ENCODE peak calls at places on chromosomes 16 and 17, in four cellular contexts. I is H9, G is H1, E is mesenchymal stem cell. H is an unnamed sample.

GRCh38 chr16:1159973-1160772 is 7.3 kb downstream of the CACNA1H start:
- DNase-seq in I (no peak), G (no peak), E (no peak), H (no peak)

GRCh38 chr17:82754297-82755208 is 2.7 kb downstream of the TBCD start:
- DNase-seq in I (peak), G (peak), E (no peak), H (peak)

GRCh38 chr17:81113158-81113724 is 52.1 kb upstream of the PVALEF start:
- DNase-seq in I (no peak), G (no peak), E (no peak), H (no peak)

GRCh38 chr17:73358668-73359067 is 46.9 kb upstream of the CDC42EP4 start:
- DNase-seq in I (no peak), G (no peak), E (no peak), H (no peak)

GRCh38 chr16:84765606-84766580 is 53.9 kb upstream of the CRISPLD2 start:
- DNase-seq in I (no peak), G (no peak), E (no peak), H (no peak)

GRCh38 chr16:57258910-57259475 is 13.9 kb downstream of the ARL2BP start:
- DNase-seq in I (no peak), G (no peak), E (no peak), H (no peak)

GRCh38 chr16:14522617-14523135 is 107.4 kb downstream of the PARN start:
- DNase-seq in I (no peak), G (no peak), E (no peak), H (no peak)

GRCh38 chr16:79599256-79599836 is 1.2 kb downstream of the MAF start:
- DNase-seq in I (peak), G (no peak), E (no peak), H (no peak)

GRCh38 chr17:21034350-21035235 is 8.2 kb downstream of the USP22 start:
- DNase-seq in I (no peak), G (no peak), E (peak), H (no peak)

GRCh38 chr17:78919816-78920516 is 5.2 kb downstream of the TIMP2 start:
- DNase-seq in I (peak), G (no peak), E (no peak), H (no peak)

GRCh38 chr17:72119963-72120877 is 600 bp upstream of the SOX9 start:
- DNase-seq in I (peak), G (no peak), E (peak), H (no peak)

DNA sequence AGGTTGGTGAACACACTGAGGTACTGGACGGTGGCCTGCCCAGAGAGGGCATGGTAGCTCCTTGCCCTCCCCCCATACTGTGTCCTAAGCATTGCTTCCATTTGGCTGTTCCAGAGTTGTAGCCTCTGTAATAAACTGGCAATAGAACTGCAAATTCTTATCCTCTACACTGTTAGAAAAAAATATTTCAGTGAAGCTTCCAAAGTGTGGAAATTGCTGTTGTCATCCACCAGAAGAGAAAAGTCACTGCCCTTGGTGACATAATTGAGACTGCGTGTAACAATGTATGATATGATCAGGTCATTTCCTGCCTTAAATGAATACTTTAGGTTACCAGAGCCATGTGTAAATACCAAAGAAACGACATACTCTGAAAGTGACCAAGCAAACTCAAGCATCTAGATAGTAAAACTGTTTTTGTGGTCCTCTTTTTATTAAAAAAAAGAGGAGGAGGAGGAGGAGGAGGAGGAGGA is 65.9 kb downstream of the CEP95 start:
- DNase-seq in I (no peak), G (no peak), E (peak), H (no peak)
- H3K4me2 ChIP-seq in I (no peak), G (no peak), E (no peak), H (no peak)

DNA sequence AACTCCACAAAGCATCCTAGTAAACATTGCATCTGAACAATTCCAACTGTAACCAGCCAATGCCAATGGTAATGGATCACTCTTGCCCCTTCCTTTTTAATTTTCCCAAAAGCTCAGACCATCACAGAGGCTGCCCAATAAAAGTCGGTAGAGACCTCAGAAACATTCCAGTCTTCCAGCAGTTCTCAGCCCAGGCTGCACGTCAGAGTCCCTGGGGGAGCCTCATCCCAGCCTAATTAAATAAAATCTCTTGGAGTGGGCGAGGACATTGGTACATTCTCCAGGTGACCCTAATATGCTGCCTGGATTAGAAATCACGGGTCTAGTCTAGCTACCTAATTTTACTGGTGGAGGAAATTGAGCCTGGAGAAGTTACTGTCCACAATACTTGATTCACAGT is 117.1 kb upstream of the MYOCD start:
- DNase-seq in I (no peak), G (no peak), E (no peak), H (no peak)
- H2BK15ac ChIP-seq in I (no peak), G (no peak), E (no peak), H (no peak)

GRCh38 chr16:81719993-81720392 is 59.1 kb upstream of the PLCG2 start:
- DNase-seq in I (no peak), G (no peak), E (no peak), H (no peak)
- H2BK12ac ChIP-seq in I (no peak), G (no peak), E (peak), H (no peak)

GRCh38 chr17:57273471-57273870 is 17.1 kb downstream of the MSI2 start:
- DNase-seq in I (no peak), G (no peak), E (no peak), H (no peak)
- H3K4me2 ChIP-seq in I (no peak), G (no peak), E (no peak), H (no peak)

GRCh38 chr16:86347090-86347489 is 163.2 kb upstream of the FOXF1 start:
- DNase-seq in I (no peak), G (no peak), E (no peak), H (no peak)

GRCh38 chr16:86349338-86349900 is 160.9 kb upstream of the FOXF1 start:
- DNase-seq in I (no peak), G (no peak), E (no peak), H (no peak)

GRCh38 chr16:86350289-86350688 is 160.0 kb upstream of the FOXF1 start:
- DNase-seq in I (no peak), G (no peak), E (no peak), H (no peak)

GRCh38 chr16:86346034-86346433 is 164.3 kb upstream of the FOXF1 start:
- DNase-seq in I (no peak), G (no peak), E (peak), H (no peak)

DNA sequence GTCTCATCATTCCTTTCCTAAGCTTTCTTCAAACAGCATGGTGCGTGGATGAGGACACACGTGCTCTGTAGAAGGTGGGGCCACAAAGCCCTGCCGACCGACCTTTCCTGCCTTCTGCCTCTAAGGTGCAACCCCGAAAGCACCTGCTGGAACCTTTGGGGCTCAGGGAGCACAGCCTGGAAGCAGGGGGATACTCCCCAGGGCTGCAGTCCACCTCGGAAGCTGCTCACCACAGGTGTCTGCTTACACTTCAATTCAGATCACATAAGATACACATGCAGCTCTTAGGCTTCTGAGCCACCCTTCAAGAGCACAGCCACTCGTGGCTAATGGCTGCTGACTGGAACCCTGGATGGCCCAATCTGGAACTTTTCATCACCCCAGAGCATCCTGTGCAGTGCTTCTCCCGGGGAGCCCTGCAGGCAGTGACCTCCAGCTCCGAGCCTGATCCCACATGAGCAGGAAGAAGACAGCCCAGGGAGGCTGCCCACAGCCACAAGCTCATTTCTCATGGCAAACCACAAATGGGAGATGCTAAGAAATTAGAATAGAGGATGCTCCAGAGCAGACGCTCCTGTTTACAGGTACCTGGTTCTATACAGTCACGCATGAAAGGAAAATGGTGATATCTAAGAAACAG is 162.3 kb upstream of the FOXF1 start:
- DNase-seq in I (no peak), G (no peak), E (no peak), H (no peak)
- H2BK15ac ChIP-seq in I (no peak), G (no peak), E (no peak), H (no peak)

GRCh38 chr17:28951991-28952975 is 965 bp upstream of the PHF12 start:
- DNase-seq in I (peak), G (peak), E (peak), H (peak)
- H2BK12ac ChIP-seq in I (no peak), G (peak), E (no peak), H (no peak)

GRCh38 chr17:45410144-45411091 is 22.3 kb downstream of the ARHGAP27 start:
- DNase-seq in I (no peak), G (no peak), E (no peak), H (no peak)

GRCh38 chr17:45409659-45410076 is 23.0 kb downstream of the ARHGAP27 start:
- DNase-seq in I (no peak), G (no peak), E (no peak), H (no peak)

GRCh38 chr17:45408611-45409421 is 23.9 kb downstream of the ARHGAP27 start:
- DNase-seq in I (no peak), G (no peak), E (no peak), H (no peak)

GRCh38 chr17:45413498-45413923 is 19.2 kb downstream of the ARHGAP27 start:
- DNase-seq in I (no peak), G (no peak), E (no peak), H (no peak)

GRCh38 chr17:45411348-45412105 is 21.1 kb downstream of the ARHGAP27 start:
- DNase-seq in I (no peak), G (no peak), E (no peak), H (no peak)
- H3K4me2 ChIP-seq in I (no peak), G (no peak), E (no peak), H (no peak)

DNA sequence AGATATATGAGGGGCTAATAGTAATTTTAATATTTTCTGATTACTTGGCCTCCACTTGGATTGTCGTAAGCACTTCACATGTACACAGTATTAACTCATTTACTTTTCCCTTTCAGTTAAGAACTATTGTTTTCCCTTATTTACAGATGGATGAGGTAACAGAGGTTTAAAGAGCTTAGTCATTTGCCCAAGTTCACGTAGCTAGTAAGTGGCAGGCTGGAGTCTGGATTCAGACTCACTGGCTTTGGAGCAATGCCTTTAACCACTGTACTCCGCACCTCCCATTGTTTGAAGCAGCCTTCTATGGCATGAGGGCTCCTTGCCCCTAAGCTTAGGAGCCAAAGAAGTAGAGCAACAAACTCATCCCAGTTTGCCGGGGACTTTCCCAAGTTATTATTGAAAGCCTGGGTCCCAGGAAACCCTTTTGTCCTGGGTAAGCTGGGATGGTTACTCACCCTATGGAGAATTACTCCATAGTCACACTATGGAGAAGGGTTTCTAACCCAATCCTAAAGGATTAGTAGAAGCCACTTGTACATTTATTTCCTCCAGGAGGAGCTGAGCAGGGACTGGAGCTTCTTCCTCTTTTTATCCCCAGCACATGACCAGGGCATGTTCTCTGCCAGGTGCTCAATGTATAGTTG is 12.3 kb downstream of the FOXL1 start:
- DNase-seq in I (no peak), G (no peak), E (peak), H (no peak)
- H2BK15ac ChIP-seq in I (no peak), G (no peak), E (peak), H (no peak)

H was measured in neuronal stem cell.